ENCODE peak calls at places on chromosomes 12 and 14, in eight cellular contexts. D is aorta, G is amygdala, N is bronchial epithelial cell, I is stomach, Z is GM10248, S is K562, U is heart right ventricle. C is an unnamed sample.

GRCh38 chr14:99809376-99809775 is 16.2 kb downstream of the EML1 start:
- DNase-seq in G (no peak), N (no peak), U (peak; percentile 56), I (no peak), Z (no peak), S (no peak), D (peak; percentile 87), C (no peak)

GRCh38 chr14:75514673-75515630 is 7.3 kb upstream of the BATF start:
- DNase-seq in D (peak; percentile 80), I (no peak), G (no peak), U (no peak), S (peak; percentile 35), N (no peak), Z (peak; percentile 60), C (no peak)

GRCh38 chr12:6069452-6070093 is 54.9 kb downstream of the VWF start:
- DNase-seq in N (peak; percentile 82), Z (no peak), I (no peak), S (peak; percentile 30), G (no peak), U (no peak), D (no peak), C (no peak)

GRCh38 chr12:106133136-106134087 is 5.3 kb downstream of the NUAK1 start:
- DNase-seq in S (no peak), G (no peak), I (no peak), U (no peak), N (peak; percentile 88), Z (no peak), D (no peak), C (no peak)

GRCh38 chr14:30966415-30967363 is 58.8 kb upstream of the AP4S1 start:
- DNase-seq in N (no peak), G (no peak), I (no peak), Z (no peak), D (no peak), U (no peak), S (no peak), C (no peak)

GRCh38 chr14:100333867-100334266 is 10.7 kb downstream of the SLC25A47 start:
- DNase-seq in N (no peak), U (no peak), D (peak; percentile 42), G (no peak), S (no peak), Z (no peak), I (no peak), C (no peak)

GRCh38 chr14:72555609-72556000 is 338.3 kb downstream of the DPF3 start:
- DNase-seq in G (no peak), U (no peak), Z (no peak), D (no peak), N (no peak), I (no peak), S (no peak), C (no peak)

GRCh38 chr12:50104614-50105366 is 982 bp downstream of the GPD1 start:
- DNase-seq in U (no peak), D (no peak), I (no peak), S (no peak), Z (no peak), G (no peak), N (no peak), C (no peak)

GRCh38 chr12:46933947-46934346 is 108.2 kb upstream of the SLC38A4 start:
- DNase-seq in N (peak; percentile 73), D (no peak), G (no peak), U (no peak), I (no peak), S (no peak), Z (peak; percentile 20), C (no peak)

GRCh38 chr12:94621662-94622359 is 28.5 kb downstream of the TMCC3 start:
- DNase-seq in N (peak; percentile 100), G (no peak), I (no peak), U (no peak), Z (peak; percentile 73), S (no peak), D (no peak), C (no peak)

GRCh38 chr12:89893972-89894706 is 185.5 kb upstream of the ATP2B1 start:
- DNase-seq in Z (no peak), S (no peak), I (no peak), U (no peak), N (peak; percentile 70), G (no peak), D (no peak), C (no peak)

GRCh38 chr12:113722747-113723146 is 243.4 kb downstream of the RBM19 start:
- DNase-seq in Z (no peak), U (no peak), I (no peak), N (no peak), G (no peak), D (no peak), S (no peak), C (no peak)

C was measured in COR-L47.